ENCODE peak calls at places on chromosome 19, in seven cellular contexts. I is HEK293T; D is stimulated activated CD4-positive, alpha-beta T cell treated with anti-CD3 and anti-CD28 coated beads, Interleukin-12 subunit alpha, Interleukin-12 subunit beta, amount 100 ng/mL, for 4 hours; Y is activated gamma-delta T cell treated with anti-CD3 and anti-CD28 coated beads, Interleukin-2, amount 50 U/mL, for 16 hours; K is GM12891; L is fibroblast of lung; N is activated naive CD8-positive, alpha-beta T cell treated with anti-CD3 and anti-CD28 coated beads for 36 hours. A is an unnamed sample.

GRCh38 chr19:31668916-31669315 is 319.7 kb upstream of the TSHZ3 start:
- DNase-seq in K (no peak), Y (no peak), L (peak), D (no peak), N (no peak), I (no peak), A (no peak)

GRCh38 chr19:18230941-18231734 is 4.9 kb upstream of the PDE4C start:
- DNase-seq in K (no peak), I (no peak), D (no peak), Y (no peak), L (no peak), N (no peak), A (no peak)

GRCh38 chr19:5738423-5738822 is 18.0 kb downstream of the CATSPERD start:
- DNase-seq in N (no peak), D (no peak), L (peak), I (no peak), Y (no peak), K (no peak), A (no peak)

GRCh38 chr19:34639491-34640085 is 37.4 kb downstream of the SCGB2B2 start:
- DNase-seq in Y (peak), I (peak), L (peak), N (peak), D (peak), K (no peak), A (no peak)

GRCh38 chr19:3722443-3723109 is 14.4 kb downstream of the TJP3 start:
- DNase-seq in K (no peak), I (no peak), N (no peak), Y (no peak), D (no peak), L (no peak), A (no peak)

GRCh38 chr19:30555788-30556110 is 183.6 kb downstream of the ZNF536 start:
- DNase-seq in I (no peak), L (no peak), D (no peak), K (no peak), N (no peak), Y (no peak), A (no peak)

GRCh38 chr19:51688665-51689571 is 4.2 kb upstream of the SPACA6 start:
- DNase-seq in L (peak), D (no peak), N (peak), Y (no peak), I (peak), K (no peak), A (peak)

GRCh38 chr19:5086725-5087439 is 118.0 kb downstream of the KDM4B start:
- DNase-seq in I (no peak), D (no peak), Y (no peak), K (no peak), L (no peak), N (no peak), A (peak)

GRCh38 chr19:55206664-55207500 is 2.4 kb downstream of the PTPRH start:
- DNase-seq in K (no peak), Y (no peak), I (peak), N (peak), L (peak), D (peak), A (peak)